ENCODE peak calls at places on chromosome 12, in seven cellular contexts. K, J, V, M, S, N and R are unnamed samples. For H3K27me3, the result is how much of the 10 kb centered on the place peaks cover.

GRCh38 chr12:107126688-107127481 is 33.5 kb upstream of the CRY1 start:
- DNase-seq in J (no peak), S (no peak), M (no peak), N (no peak), V (no peak), K (no peak), R (no peak)

GRCh38 chr12:31989987-31990386 is 30.8 kb downstream of the RESF1 start:
- DNase-seq in K (peak), J (no peak), M (no peak), N (no peak), S (no peak), V (no peak), R (no peak)

GRCh38 chr12:132783917-132784531 is 22.4 kb upstream of the ANKLE2 start:
- DNase-seq in J (no peak), V (no peak), S (peak), N (no peak), M (no peak), K (no peak), R (no peak)

GRCh38 chr12:110995016-110995415 is 74.6 kb upstream of the MYL2 start:
- DNase-seq in M (peak), K (no peak), S (no peak), N (no peak), V (no peak), J (no peak), R (no peak)

GRCh38 chr12:80186727-80187217 is 87.4 kb downstream of the OTOGL start:
- DNase-seq in V (peak), N (peak), K (peak), S (peak), M (peak), J (peak), R (no peak)

GRCh38 chr12:116876151-116876869 is 4.9 kb downstream of the HRK start:
- DNase-seq in J (no peak), V (no peak), S (no peak), N (no peak), K (peak), M (no peak), R (no peak)

GRCh38 chr12:71639341-71639760 is 24.3 kb downstream of the ZFC3H1 start:
- DNase-seq in V (no peak), J (peak), N (no peak), S (no peak), K (peak), M (peak), R (no peak)

GRCh38 chr12:85805654-85806053 is 30.6 kb downstream of the RASSF9 start:
- DNase-seq in J (no peak), M (no peak), V (no peak), S (no peak), N (no peak), K (no peak), R (no peak)

DNA sequence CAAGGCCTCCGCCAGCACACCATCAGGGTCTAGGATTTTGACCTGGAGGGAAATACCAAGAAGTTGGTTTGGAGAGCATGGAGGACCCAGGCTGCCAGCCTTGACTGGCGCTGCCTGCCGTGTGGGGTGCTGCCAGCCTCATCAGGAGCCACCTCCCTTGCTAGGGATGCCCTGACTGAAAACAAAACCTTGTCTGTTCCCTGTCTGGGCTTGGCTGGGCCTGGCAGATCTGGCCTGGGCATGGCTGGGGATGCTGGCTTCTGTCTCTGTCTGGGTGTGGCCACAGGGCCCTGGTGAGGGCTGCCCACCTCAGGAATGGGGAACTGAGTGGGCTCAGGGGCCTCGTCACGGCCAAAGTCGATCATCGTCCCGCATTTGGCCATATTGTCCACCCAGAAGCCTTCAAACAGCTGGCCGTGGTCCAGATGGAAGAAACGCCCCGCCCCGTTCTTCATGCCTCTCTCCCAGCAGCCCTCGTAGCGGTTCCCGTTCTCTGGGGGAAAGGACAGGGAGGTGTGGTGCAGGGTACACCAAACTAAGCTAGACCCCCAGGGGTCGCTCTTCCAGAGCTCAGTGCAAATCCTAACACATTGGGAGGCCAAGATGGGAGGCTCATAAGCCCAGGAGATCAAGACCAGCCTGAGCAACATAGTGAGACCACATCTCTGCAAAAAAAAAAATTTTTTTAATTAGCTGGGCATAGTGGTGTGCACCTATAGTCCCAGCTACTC is 16.5 kb downstream of the MORN3 start:
- DNase-seq in N (no peak), M (no peak), K (no peak), V (no peak), S (peak), J (no peak), R (no peak)
- TF ChIP-seq CTCF in N (no peak), M (no peak), K (no peak), V (no peak), S (no peak), J (no peak), R (no peak)

GRCh38 chr12:125579916-125580315 is 514.7 kb downstream of the AACS start:
- DNase-seq in N (no peak), V (no peak), K (no peak), S (no peak), J (no peak), M (no peak), R (no peak)
- H3K27me3 ChIP-seq in N (under half), V (under half), K (under half), S (under half), J (under half), M (under half), R (under half)

DNA sequence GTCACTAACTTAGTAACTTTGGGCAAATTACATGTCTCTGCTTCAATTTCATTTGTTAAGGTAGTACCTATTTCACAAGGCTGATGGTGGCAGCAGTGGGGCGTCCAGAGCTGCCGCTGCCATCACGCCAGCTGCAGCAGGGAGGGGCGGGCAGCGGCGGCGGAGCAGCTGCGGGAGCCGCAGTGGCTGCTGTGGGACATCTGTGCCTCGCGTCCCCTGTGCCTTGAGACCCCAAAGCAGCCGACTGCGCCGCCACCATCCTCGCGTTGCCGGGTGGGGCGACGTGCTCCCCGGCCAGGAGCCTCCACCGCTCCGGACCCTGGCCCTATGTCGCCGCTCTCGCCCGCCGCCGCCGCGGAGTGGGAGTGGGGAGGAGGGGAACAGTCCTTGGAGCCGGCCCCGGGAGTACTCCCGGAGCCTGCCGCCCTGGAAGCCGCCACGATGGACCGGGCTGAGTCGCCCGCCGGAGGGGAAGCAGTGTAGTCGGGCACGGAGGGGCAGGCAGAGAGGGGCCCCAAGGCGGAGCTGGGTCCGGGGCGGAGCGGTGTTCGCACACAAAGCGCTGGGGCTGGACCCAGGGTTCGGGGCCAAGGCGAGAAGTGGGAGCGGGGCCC is 51.4 kb downstream of the A2M start:
- DNase-seq in J (peak), K (peak), N (peak), M (peak), S (peak), V (peak), R (peak)
- TF ChIP-seq CTCF in J (peak), K (peak), N (peak), M (no peak), S (peak), V (peak), R (peak)

GRCh38 chr12:5499566-5500325 is 67.8 kb downstream of the NTF3 start:
- DNase-seq in N (peak), K (no peak), J (no peak), S (no peak), V (no peak), M (no peak), R (no peak)
- H3K27me3 ChIP-seq in N (under half), K (under half), J (under half), S (under half), V (under half), M (under half), R (under half)

GRCh38 chr12:74412607-74413230 is 124.9 kb upstream of the ATXN7L3B start:
- DNase-seq in K (no peak), M (no peak), V (no peak), N (peak), J (peak), S (no peak), R (no peak)
- TF ChIP-seq CTCF in K (peak), M (no peak), V (peak), N (peak), J (peak), S (no peak), R (peak)